ENCODE peak calls at places on chromosomes 3 and 15, in ten cellular contexts. E, H, R, S, M, C, U, F, G and A are unnamed samples. For H3K9me3, the result is how much of the 10 kb centered on the place peaks cover.

GRCh38 chr15:29018983-29019875 is 133.5 kb downstream of the APBA2 start:
- ATAC-seq in E (no peak), H (no peak), R (no peak), S (no peak), M (no peak), C (no peak), U (no peak), F (no peak), G (no peak), A (no peak)

GRCh38 chr3:148955544-148956346 is 35.6 kb upstream of the GYG1 start:
- ATAC-seq in E (no peak), H (peak), R (peak), S (peak), M (peak), C (peak), U (peak), F (no peak), G (peak), A (peak)

GRCh38 chr3:47413751-47414150 is 32.9 kb downstream of the PTPN23 start:
- ATAC-seq in E (no peak), H (no peak), R (no peak), S (no peak), M (no peak), C (no peak), U (no peak), F (no peak), G (no peak), A (no peak)

GRCh38 chr3:195609229-195609628 is 25.5 kb upstream of the APOD start:
- ATAC-seq in E (peak), H (no peak), R (no peak), S (peak), M (no peak), C (no peak), U (no peak), F (no peak), G (no peak), A (no peak)

GRCh38 chr3:133371676-133372075 is 28.2 kb upstream of the BFSP2 start:
- ATAC-seq in E (no peak), H (no peak), R (no peak), S (no peak), M (no peak), C (no peak), U (no peak), F (no peak), G (no peak), A (no peak)

GRCh38 chr15:68593826-68594532 is 15.2 kb downstream of the CORO2B start:
- ATAC-seq in E (no peak), H (no peak), R (no peak), S (no peak), M (no peak), C (no peak), U (no peak), F (no peak), G (no peak), A (no peak)

GRCh38 chr3:147890114-147890513 is 480.9 kb downstream of the ZIC1 start:
- ATAC-seq in E (no peak), H (no peak), R (no peak), S (peak), M (no peak), C (no peak), U (peak), F (no peak), G (no peak), A (no peak)

GRCh38 chr3:172550347-172550943 is 27.2 kb upstream of the TNFSF10 start:
- ATAC-seq in E (peak), H (no peak), R (no peak), S (peak), M (peak), C (peak), U (peak), F (no peak), G (peak), A (no peak)

GRCh38 chr3:120561251-120562045 is 34.7 kb upstream of the NDUFB4 start:
- ATAC-seq in E (peak), H (peak), R (peak), S (peak), M (peak), C (peak), U (peak), F (peak), G (peak), A (peak)

GRCh38 chr3:87267953-87268645 is 8.3 kb downstream of the POU1F1 start:
- ATAC-seq in E (no peak), H (no peak), R (no peak), S (no peak), M (no peak), C (no peak), U (no peak), F (no peak), G (no peak), A (no peak)

GRCh38 chr3:62376906-62377865 is 3.8 kb upstream of the FEZF2 start:
- ATAC-seq in E (no peak), H (no peak), R (no peak), S (no peak), M (no peak), C (no peak), U (no peak), F (no peak), G (no peak), A (no peak)

GRCh38 chr15:52143862-52144261 is 31.3 kb upstream of the BCL2L10 start:
- ATAC-seq in E (no peak), H (no peak), R (peak), S (no peak), M (no peak), C (no peak), U (no peak), F (no peak), G (no peak), A (no peak)

GRCh38 chr3:13346481-13347389 is 73.4 kb downstream of the NUP210 start:
- ATAC-seq in E (peak), H (peak), R (peak), S (peak), M (peak), C (peak), U (no peak), F (no peak), G (peak), A (no peak)

GRCh38 chr3:49173792-49174170 is 2.4 kb downstream of the KLHDC8B start:
- ATAC-seq in E (no peak), H (peak), R (no peak), S (no peak), M (no peak), C (no peak), U (no peak), F (no peak), G (no peak), A (no peak)

GRCh38 chr3:47225310-47225906 is 57.2 kb downstream of the KIF9 start:
- ATAC-seq in E (no peak), H (no peak), R (no peak), S (no peak), M (peak), C (no peak), U (peak), F (no peak), G (peak), A (no peak)

GRCh38 chr3:111585214-111585613 is 9.9 kb downstream of the ZBED2 start:
- ATAC-seq in E (no peak), H (no peak), R (no peak), S (no peak), M (peak), C (no peak), U (no peak), F (peak), G (peak), A (no peak)

GRCh38 chr15:70758790-70759462 is 4.4 kb downstream of the UACA start:
- ATAC-seq in E (no peak), H (no peak), R (peak), S (no peak), M (no peak), C (no peak), U (no peak), F (no peak), G (no peak), A (no peak)

GRCh38 chr3:129352045-129352444 is 73.4 kb downstream of the HMCES start:
- ATAC-seq in E (peak), H (no peak), R (peak), S (no peak), M (no peak), C (peak), U (peak), F (peak), G (no peak), A (no peak)

GRCh38 chr3:13282528-13282985 is 137.6 kb downstream of the NUP210 start:
- ATAC-seq in E (peak), H (no peak), R (no peak), S (no peak), M (no peak), C (peak), U (no peak), F (no peak), G (no peak), A (no peak)

GRCh38 chr15:65089206-65089824 is 12.8 kb downstream of the KBTBD13 start:
- ATAC-seq in E (no peak), H (peak), R (peak), S (no peak), M (peak), C (no peak), U (no peak), F (no peak), G (peak), A (peak)

GRCh38 chr3:195761503-195762248 is 40.9 kb downstream of the MUC20 start:
- ATAC-seq in E (no peak), H (no peak), R (no peak), S (peak), M (no peak), C (no peak), U (no peak), F (no peak), G (no peak), A (no peak)

GRCh38 chr3:136567599-136568188 is 184.5 kb downstream of the STAG1 start:
- ATAC-seq in E (no peak), H (no peak), R (no peak), S (no peak), M (no peak), C (no peak), U (no peak), F (no peak), G (no peak), A (no peak)

GRCh38 chr3:30011237-30011803 is 595.1 kb upstream of the TGFBR2 start:
- ATAC-seq in E (no peak), H (no peak), R (no peak), S (no peak), M (no peak), C (no peak), U (no peak), F (no peak), G (no peak), A (no peak)

GRCh38 chr3:171306631-171307030 is 153.6 kb downstream of the TNIK start:
- ATAC-seq in E (no peak), H (peak), R (no peak), S (peak), M (peak), C (peak), U (peak), F (no peak), G (no peak), A (peak)

GRCh38 chr3:47961036-47961435 is 55.2 kb downstream of the MAP4 start:
- ATAC-seq in E (no peak), H (peak), R (no peak), S (no peak), M (no peak), C (no peak), U (no peak), F (no peak), G (no peak), A (no peak)

GRCh38 chr3:183301937-183302580 is 49.0 kb downstream of the B3GNT5 start:
- ATAC-seq in E (no peak), H (peak), R (no peak), S (no peak), M (no peak), C (no peak), U (no peak), F (no peak), G (no peak), A (no peak)

GRCh38 chr15:38533416-38533915 is 31.1 kb downstream of the RASGRP1 start:
- ATAC-seq in E (no peak), H (no peak), R (no peak), S (peak), M (no peak), C (no peak), U (no peak), F (no peak), G (no peak), A (no peak)

GRCh38 chr3:52121459-52121795 is 32.8 kb downstream of the POC1A start:
- ATAC-seq in E (no peak), H (peak), R (no peak), S (peak), M (peak), C (no peak), U (peak), F (no peak), G (no peak), A (no peak)

GRCh38 chr3:64837126-64837738 is 149.4 kb upstream of the ADAMTS9 start:
- ATAC-seq in E (no peak), H (no peak), R (no peak), S (no peak), M (no peak), C (no peak), U (no peak), F (no peak), G (no peak), A (peak)

GRCh38 chr3:15804553-15805095 is 6.8 kb upstream of the ANKRD28 start:
- ATAC-seq in E (peak), H (no peak), R (no peak), S (peak), M (peak), C (no peak), U (peak), F (no peak), G (peak), A (no peak)

GRCh38 chr3:171239757-171240503 is 213.4 kb upstream of the SLC2A2 start:
- ATAC-seq in E (no peak), H (no peak), R (no peak), S (no peak), M (no peak), C (peak), U (peak), F (no peak), G (no peak), A (no peak)

GRCh38 chr3:171615742-171616141 is 155.5 kb upstream of the TNIK start:
- ATAC-seq in E (no peak), H (peak), R (no peak), S (no peak), M (peak), C (no peak), U (no peak), F (no peak), G (peak), A (no peak)

GRCh38 chr3:181076558-181076957 is 87.0 kb upstream of the DNAJC19 start:
- ATAC-seq in E (no peak), H (no peak), R (no peak), S (no peak), M (no peak), C (no peak), U (no peak), F (no peak), G (no peak), A (no peak)

GRCh38 chr3:19250959-19251610 is 102.8 kb downstream of the KCNH8 start:
- ATAC-seq in E (no peak), H (no peak), R (no peak), S (no peak), M (no peak), C (no peak), U (no peak), F (no peak), G (no peak), A (no peak)

GRCh38 chr15:101499863-101500713 is 10.6 kb upstream of the PCSK6 start:
- ATAC-seq in E (no peak), H (peak), R (no peak), S (peak), M (no peak), C (no peak), U (peak), F (no peak), G (peak), A (peak)

GRCh38 chr3:181729071-181729915 is 17.6 kb downstream of the SOX2 start:
- ATAC-seq in E (no peak), H (no peak), R (no peak), S (no peak), M (no peak), C (no peak), U (no peak), F (no peak), G (no peak), A (no peak)

GRCh38 chr3:35724106-35724505 is 84.8 kb downstream of the ARPP21 start:
- ATAC-seq in E (no peak), H (no peak), R (no peak), S (no peak), M (peak), C (no peak), U (no peak), F (no peak), G (no peak), A (no peak)

GRCh38 chr15:22236469-22236868 is 156.1 kb downstream of the OR4M2 start:
- ATAC-seq in E (no peak), H (no peak), R (no peak), S (no peak), M (no peak), C (no peak), U (no peak), F (no peak), G (no peak), A (no peak)
- H3K9me3 ChIP-seq in E (under half), H (under half), R (under half), S (half or more), M (under half), C (under half), U (under half), F (under half), G (under half), A (under half)

GRCh38 chr15:25241241-25241801 is 197.5 kb downstream of the UBE3A start:
- ATAC-seq in E (no peak), H (no peak), R (no peak), S (no peak), M (no peak), C (no peak), U (no peak), F (no peak), G (no peak), A (no peak)

GRCh38 chr15:25238716-25239470 is 199.9 kb downstream of the UBE3A start:
- ATAC-seq in E (no peak), H (no peak), R (no peak), S (no peak), M (no peak), C (no peak), U (no peak), F (no peak), G (no peak), A (no peak)

GRCh38 chr15:25240461-25241021 is 198.3 kb downstream of the UBE3A start:
- ATAC-seq in E (no peak), H (no peak), R (no peak), S (no peak), M (no peak), C (no peak), U (no peak), F (no peak), G (no peak), A (no peak)

GRCh38 chr15:25238126-25238525 is 200.7 kb downstream of the UBE3A start:
- ATAC-seq in E (no peak), H (no peak), R (no peak), S (no peak), M (no peak), C (no peak), U (no peak), F (no peak), G (no peak), A (no peak)

DNA sequence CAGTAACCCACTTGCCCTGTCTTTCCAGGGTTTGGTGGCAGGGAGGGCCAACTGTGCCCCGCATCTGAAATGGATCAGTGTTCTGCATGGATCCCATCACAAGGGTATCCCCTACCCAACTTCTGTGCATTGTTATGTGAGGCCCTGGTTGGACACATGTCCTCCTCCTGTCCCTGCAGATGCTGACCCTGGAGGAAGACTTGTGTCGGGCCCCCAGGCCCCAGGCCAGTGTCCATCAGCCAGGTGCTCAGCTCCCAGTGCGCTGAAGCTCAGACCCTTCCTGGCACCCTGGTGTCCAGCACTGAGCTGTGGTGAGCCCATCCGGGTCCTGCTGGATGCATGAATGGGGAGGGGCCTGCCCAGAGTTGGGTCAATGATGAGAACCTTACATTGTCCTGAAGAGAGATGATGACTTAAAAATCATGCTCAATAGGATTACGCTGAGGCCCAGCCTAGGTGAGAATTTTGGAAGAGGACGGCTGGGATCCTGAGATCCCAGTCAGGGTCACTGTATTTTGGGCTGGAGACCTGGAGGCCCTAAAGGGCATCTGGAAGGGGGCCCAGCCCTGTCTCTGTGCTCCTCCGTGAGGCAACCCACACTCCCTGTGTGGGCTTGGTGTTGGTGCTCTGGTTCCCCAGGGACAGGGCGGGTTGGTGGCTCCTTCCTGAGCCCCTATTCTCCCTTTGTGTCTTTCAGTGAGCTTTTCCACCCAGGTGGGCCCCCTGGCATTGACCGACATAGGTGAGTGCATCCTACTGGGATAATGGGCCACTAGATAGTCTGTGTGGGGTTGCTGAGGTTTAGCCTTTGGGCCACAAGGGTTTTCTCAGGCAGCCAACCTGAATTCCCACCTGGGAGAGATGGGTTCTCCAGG is 199.1 kb downstream of the UBE3A start:
- ATAC-seq in E (no peak), H (no peak), R (no peak), S (no peak), M (no peak), C (no peak), U (no peak), F (no peak), G (no peak), A (no peak)
- H3K9me3 ChIP-seq in E (under half), H (under half), R (half or more), S (half or more), M (half or more), C (under half), U (under half), F (half or more), G (under half), A (under half)

GRCh38 chr15:62253294-62253693 is 88.2 kb upstream of the C2CD4B start:
- ATAC-seq in E (no peak), H (peak), R (peak), S (peak), M (no peak), C (no peak), U (no peak), F (peak), G (no peak), A (no peak)
- H3K9me3 ChIP-seq in E (under half), H (under half), R (under half), S (under half), M (under half), C (under half), U (under half), F (under half), G (under half), A (under half)

DNA sequence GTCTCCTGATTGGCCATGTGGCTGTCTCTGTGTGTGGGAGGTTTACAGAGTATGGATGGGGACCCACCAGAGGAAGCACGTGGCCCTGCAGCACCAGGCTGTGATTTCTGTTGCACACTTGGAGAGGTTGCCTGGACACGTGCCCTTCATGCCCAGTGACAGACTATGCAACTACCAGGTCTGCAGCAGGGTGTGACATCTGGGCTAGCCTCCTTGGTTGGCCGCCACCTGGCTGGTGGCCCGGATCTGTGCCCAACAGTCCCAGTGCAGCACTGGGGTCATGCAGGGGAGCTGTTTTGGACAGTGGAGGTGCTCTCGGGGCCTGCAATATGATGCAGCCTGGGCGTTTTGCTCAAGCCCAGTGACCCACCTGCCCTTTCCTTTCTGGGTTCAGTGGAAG is 212.5 kb downstream of the UBE3A start:
- ATAC-seq in E (no peak), H (peak), R (no peak), S (no peak), M (no peak), C (no peak), U (no peak), F (no peak), G (no peak), A (no peak)
- H3K9me3 ChIP-seq in E (under half), H (under half), R (half or more), S (half or more), M (half or more), C (under half), U (under half), F (half or more), G (under half), A (under half)

DNA sequence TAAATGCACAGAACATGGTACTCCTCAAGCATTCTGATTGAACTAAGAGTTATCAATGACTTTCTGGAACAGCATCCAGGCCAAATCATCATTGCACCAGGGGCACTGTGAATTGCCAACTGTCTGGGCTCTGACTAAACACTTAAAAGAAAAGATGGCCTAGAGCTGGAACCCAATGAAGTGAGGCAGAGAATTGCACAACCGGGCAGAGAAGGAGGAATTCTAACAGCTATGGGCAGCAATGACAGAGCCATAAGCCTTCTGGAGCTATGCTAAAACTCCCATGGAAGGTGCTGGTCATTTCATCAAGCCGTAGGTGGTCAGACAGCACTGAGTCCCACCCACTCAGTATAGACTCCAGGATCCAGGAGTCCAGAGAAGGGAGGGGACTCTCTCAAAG is 48.1 kb upstream of the OXTR start:
- ATAC-seq in E (no peak), H (no peak), R (no peak), S (no peak), M (no peak), C (no peak), U (no peak), F (no peak), G (no peak), A (no peak)
- H3K9me3 ChIP-seq in E (under half), H (under half), R (under half), S (under half), M (under half), C (under half), U (under half), F (under half), G (under half), A (under half)